ENCODE peak calls at places on chromosomes 3 and 15, in five cellular contexts. Y is HepG2, S is H1, Q is GM12878, D is NT2/D1. E is an unnamed sample.

GRCh38 chr3:38560284-38560683 is 64.1 kb downstream of the EXOG start:
- DNase-seq in Y (no peak), Q (no peak), S (no peak), D (no peak), E (no peak)

GRCh38 chr3:46946856-46947544 is 29.5 kb downstream of the CCDC12 start:
- DNase-seq in Y (peak), S (no peak), D (no peak), Q (no peak), E (no peak)

GRCh38 chr3:77081240-77081661 is 41.4 kb downstream of the ROBO2 start:
- DNase-seq in D (no peak), Q (no peak), Y (no peak), S (no peak), E (peak)

GRCh38 chr3:71537211-71537611 is 46.3 kb downstream of the FOXP1 start:
- DNase-seq in Y (no peak), Q (no peak), S (no peak), D (no peak), E (no peak)

GRCh38 chr3:129162729-129163579 is 2.1 kb upstream of the ISY1 start:
- DNase-seq in S (no peak), Y (peak), Q (no peak), D (no peak), E (no peak)

GRCh38 chr3:33032937-33033336 is 64.0 kb downstream of the GLB1 start:
- DNase-seq in S (no peak), D (no peak), Y (no peak), Q (no peak), E (no peak)

GRCh38 chr15:47326934-47327333 is 390.4 kb upstream of the SEMA6D start:
- DNase-seq in S (no peak), Q (no peak), Y (no peak), D (no peak), E (no peak)

GRCh38 chr15:85036716-85037115 is 55.1 kb downstream of the PDE8A start:
- DNase-seq in Y (no peak), Q (no peak), D (no peak), S (no peak), E (no peak)

GRCh38 chr15:101026686-101027272 is 107.6 kb downstream of the LRRK1 start:
- DNase-seq in S (no peak), D (no peak), Q (no peak), Y (no peak), E (no peak)

GRCh38 chr3:70614111-70614510 is 301.7 kb upstream of the MDFIC2 start:
- DNase-seq in Y (no peak), S (no peak), Q (no peak), D (no peak), E (no peak)

GRCh38 chr3:29346828-29347227 is 66.0 kb downstream of the RBMS3 start:
- DNase-seq in Y (no peak), D (no peak), Q (no peak), S (no peak), E (no peak)

GRCh38 chr3:134933997-134934396 is 138.9 kb downstream of the EPHB1 start:
- DNase-seq in Y (no peak), S (no peak), Q (no peak), D (no peak), E (no peak)

GRCh38 chr3:112568642-112569041 is 6.8 kb downstream of the SLC35A5 start:
- DNase-seq in S (no peak), Q (no peak), Y (no peak), D (no peak), E (no peak)

GRCh38 chr3:127028766-127029520 is 46.0 kb downstream of the PLXNA1 start:
- DNase-seq in Q (no peak), Y (no peak), S (no peak), D (no peak), E (no peak)

GRCh38 chr3:39138804-39139415 is 14.5 kb downstream of the CSRNP1 start:
- DNase-seq in Q (no peak), Y (no peak), D (no peak), S (no peak), E (no peak)

GRCh38 chr3:184250167-184250828 is 826 bp downstream of the EEF1AKMT4 start:
- DNase-seq in D (peak), S (peak), Q (peak), Y (peak), E (peak)

GRCh38 chr3:114078126-114078525 is 21.6 kb downstream of the QTRT2 start:
- DNase-seq in D (no peak), Q (no peak), S (no peak), Y (no peak), E (no peak)

GRCh38 chr15:82570721-82571519 is 30.7 kb upstream of the RPS17 start:
- DNase-seq in D (no peak), Q (no peak), S (no peak), Y (no peak), E (no peak)

GRCh38 chr3:72427575-72427974 is 420.7 kb downstream of the SHQ1 start:
- DNase-seq in Y (no peak), Q (no peak), S (no peak), D (no peak), E (no peak)

GRCh38 chr3:129323651-129324294 is 45.1 kb downstream of the HMCES start:
- DNase-seq in D (no peak), Q (no peak), Y (no peak), S (no peak), E (no peak)

GRCh38 chr3:184167786-184168185 is 6.9 kb upstream of the AP2M1 start:
- DNase-seq in D (no peak), S (no peak), Q (no peak), Y (no peak), E (no peak)

GRCh38 chr3:120153294-120153693 is 59.0 kb upstream of the GSK3B start:
- DNase-seq in Q (no peak), S (no peak), D (no peak), Y (no peak), E (no peak)

GRCh38 chr3:86996261-86996955 is 5.5 kb upstream of the VGLL3 start:
- DNase-seq in D (no peak), S (no peak), Y (no peak), Q (no peak), E (no peak)

GRCh38 chr3:54358969-54359648 is 236.8 kb downstream of the CACNA2D3 start:
- DNase-seq in S (no peak), D (no peak), Y (no peak), Q (no peak), E (no peak)

GRCh38 chr15:100284701-100285100 is 57.1 kb downstream of the ADAMTS17 start:
- DNase-seq in Y (no peak), Q (no peak), D (no peak), S (no peak), E (no peak)

GRCh38 chr3:70811880-70812279 is 499.4 kb upstream of the MDFIC2 start:
- DNase-seq in D (no peak), Y (no peak), S (no peak), Q (no peak), E (no peak)

GRCh38 chr3:63817209-63817608 is 1.9 kb upstream of the C3orf49 start:
- DNase-seq in Y (no peak), D (no peak), S (no peak), Q (no peak), E (no peak)

GRCh38 chr3:191303596-191303995 is 25.6 kb upstream of the CCDC50 start:
- DNase-seq in D (no peak), Y (no peak), Q (no peak), S (no peak), E (no peak)

GRCh38 chr3:89612027-89612426 is 504.6 kb downstream of the EPHA3 start:
- DNase-seq in Y (no peak), Q (no peak), D (no peak), S (no peak), E (no peak)

GRCh38 chr3:15645740-15646490 is 44.4 kb downstream of the BTD start:
- DNase-seq in S (no peak), D (no peak), Y (no peak), Q (no peak), E (no peak)

GRCh38 chr3:72143322-72143721 is 358.4 kb upstream of the PROK2 start:
- DNase-seq in Y (peak), Q (no peak), S (no peak), D (no peak), E (no peak)

GRCh38 chr15:62394079-62394478 is 229.0 kb upstream of the C2CD4B start:
- DNase-seq in Q (no peak), Y (no peak), S (no peak), D (no peak), E (no peak)

GRCh38 chr15:31268108-31268501 is 58.5 kb upstream of the KLF13 start:
- DNase-seq in Y (no peak), Q (no peak), S (no peak), D (no peak), E (no peak)

GRCh38 chr3:190064112-190064511 is 56.6 kb downstream of the P3H2 start:
- DNase-seq in D (no peak), S (no peak), Q (no peak), Y (no peak), E (no peak)

GRCh38 chr3:78913711-78914110 is 854.1 kb downstream of the ROBO1 start:
- DNase-seq in D (no peak), S (no peak), Y (no peak), Q (no peak), E (no peak)

GRCh38 chr3:123870033-123870432 is 14.1 kb downstream of the MYLK start:
- DNase-seq in Q (no peak), D (no peak), S (no peak), Y (no peak), E (no peak)

GRCh38 chr3:128698211-128699011 is 27.6 kb upstream of the RAB7A start:
- DNase-seq in Q (no peak), D (no peak), Y (no peak), S (no peak), E (no peak)

GRCh38 chr3:66195347-66195783 is 25.4 kb upstream of the SLC25A26 start:
- DNase-seq in S (peak), Q (no peak), Y (no peak), D (no peak), E (no peak)

GRCh38 chr15:70799667-70800450 is 36.5 kb upstream of the UACA start:
- DNase-seq in Q (no peak), S (no peak), Y (peak), D (no peak), E (no peak)

GRCh38 chr3:32510075-32510724 is 7.5 kb upstream of the CMTM6 start:
- DNase-seq in S (no peak), Y (peak), Q (no peak), D (peak), E (peak)

GRCh38 chr3:188760408-188760807 is 411.4 kb upstream of the TPRG1 start:
- DNase-seq in D (no peak), S (no peak), Q (no peak), Y (no peak), E (no peak)

GRCh38 chr3:188754286-188754685 is 417.5 kb upstream of the TPRG1 start:
- DNase-seq in Y (no peak), Q (no peak), D (no peak), S (no peak), E (no peak)

GRCh38 chr3:188759516-188760005 is 412.2 kb upstream of the TPRG1 start:
- DNase-seq in Q (no peak), S (no peak), Y (no peak), D (no peak), E (no peak)

GRCh38 chr3:188752850-188753249 is 418.9 kb upstream of the TPRG1 start:
- DNase-seq in D (no peak), Q (no peak), S (no peak), Y (no peak), E (no peak)

DNA sequence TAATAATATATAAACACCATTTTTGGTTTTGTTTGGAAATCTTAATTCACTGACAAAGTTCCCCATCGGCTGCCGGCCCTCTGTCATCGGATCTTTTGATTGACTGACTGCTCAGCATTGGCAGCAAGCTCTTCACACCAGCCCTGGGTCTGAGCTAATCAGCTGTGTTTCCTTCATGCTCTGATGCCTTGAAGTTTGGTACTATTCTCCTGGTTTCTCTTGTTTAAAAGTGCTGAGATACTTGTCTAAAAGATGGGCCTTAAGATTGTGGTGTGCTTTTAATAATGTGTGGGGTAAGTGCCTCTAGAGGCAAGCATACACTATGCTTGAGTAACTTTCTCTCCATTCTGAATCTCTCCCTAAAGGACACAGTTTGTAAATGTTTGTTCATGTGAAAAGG is 415.5 kb upstream of the TPRG1 start:
- DNase-seq in S (no peak), D (no peak), Y (no peak), Q (no peak), E (no peak)
- TF ChIP-seq SUZ12 in S (no peak), D (no peak), Y (no peak), Q (no peak), E (no peak)

GRCh38 chr3:13121553-13122001 is 48.3 kb upstream of the IQSEC1 start:
- DNase-seq in Q (no peak), Y (no peak), D (no peak), S (no peak), E (no peak)
- TF ChIP-seq SUZ12 in Q (no peak), Y (no peak), D (no peak), S (no peak), E (no peak)

GRCh38 chr3:51024121-51024520 is 349.4 kb downstream of the DOCK3 start:
- DNase-seq in D (no peak), Y (no peak), Q (no peak), S (no peak), E (no peak)

GRCh38 chr3:51024765-51025681 is 350.3 kb downstream of the DOCK3 start:
- DNase-seq in D (no peak), Q (no peak), S (no peak), Y (no peak), E (peak)
- TF ChIP-seq SUZ12 in D (no peak), Q (no peak), S (no peak), Y (no peak), E (no peak)

GRCh38 chr3:53287413-53287734 is 31.6 kb upstream of the TKT start:
- DNase-seq in D (no peak), Y (no peak), S (no peak), Q (no peak), E (no peak)
- TF ChIP-seq SUZ12 in D (no peak), Y (no peak), S (no peak), Q (no peak), E (no peak)

DNA sequence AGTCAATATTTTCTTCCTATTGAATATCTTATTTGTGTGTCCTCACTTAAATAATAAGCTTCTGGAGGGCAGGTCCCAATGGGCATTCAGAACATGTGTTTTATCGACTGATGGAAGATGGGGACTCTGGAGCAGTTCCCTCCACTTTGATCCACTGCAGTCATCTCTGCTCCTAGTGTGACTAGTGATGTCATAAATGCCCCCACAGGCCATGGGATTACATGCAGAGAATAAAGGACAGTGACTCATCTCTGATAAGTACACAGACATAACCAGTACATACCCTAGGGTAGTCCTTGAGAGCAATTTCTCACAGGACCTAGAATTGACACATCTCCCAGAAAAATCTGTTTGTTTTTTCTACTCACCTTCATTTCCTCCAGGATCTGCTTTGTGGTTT is 49.4 kb upstream of the FMN1 start:
- DNase-seq in Q (no peak), D (no peak), Y (peak), S (no peak), E (no peak)
- TF ChIP-seq SUZ12 in Q (no peak), D (no peak), Y (no peak), S (no peak), E (no peak)

DNA sequence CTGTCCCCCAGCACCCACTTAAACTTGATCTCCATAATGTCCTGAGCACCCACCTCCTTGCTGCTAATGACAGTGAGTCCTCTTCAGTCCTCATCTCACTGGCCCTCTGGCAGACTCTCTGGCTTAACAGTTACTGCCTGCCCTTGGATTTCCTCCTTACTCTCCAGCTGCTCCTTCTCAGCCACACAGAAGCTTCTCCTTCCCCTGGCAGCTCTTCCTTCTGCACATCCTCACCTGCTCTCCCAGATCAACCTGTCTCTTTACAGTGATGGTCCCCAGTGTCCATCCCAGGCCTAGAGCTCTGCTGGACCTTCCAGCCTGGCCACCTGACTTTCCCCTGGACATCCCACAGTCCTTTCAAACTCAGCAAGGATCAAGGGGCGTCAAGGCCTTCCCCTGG is 47.4 kb upstream of the SMAD3 start:
- DNase-seq in Q (no peak), D (no peak), Y (no peak), S (no peak), E (no peak)
- TF ChIP-seq SUZ12 in Q (no peak), D (no peak), Y (no peak), S (no peak), E (no peak)

GRCh38 chr15:87871130-87871737 is 385.3 kb downstream of the NTRK3 start:
- DNase-seq in D (no peak), Y (no peak), S (no peak), Q (no peak), E (no peak)

GRCh38 chr15:87866961-87867360 is 389.6 kb downstream of the NTRK3 start:
- DNase-seq in D (peak), Q (no peak), Y (no peak), S (no peak), E (no peak)

GRCh38 chr15:87873501-87873900 is 383.0 kb downstream of the NTRK3 start:
- DNase-seq in D (no peak), Y (no peak), S (no peak), Q (no peak), E (no peak)

GRCh38 chr15:87874896-87875661 is 381.5 kb downstream of the NTRK3 start:
- DNase-seq in Y (no peak), D (no peak), S (no peak), Q (no peak), E (no peak)

DNA sequence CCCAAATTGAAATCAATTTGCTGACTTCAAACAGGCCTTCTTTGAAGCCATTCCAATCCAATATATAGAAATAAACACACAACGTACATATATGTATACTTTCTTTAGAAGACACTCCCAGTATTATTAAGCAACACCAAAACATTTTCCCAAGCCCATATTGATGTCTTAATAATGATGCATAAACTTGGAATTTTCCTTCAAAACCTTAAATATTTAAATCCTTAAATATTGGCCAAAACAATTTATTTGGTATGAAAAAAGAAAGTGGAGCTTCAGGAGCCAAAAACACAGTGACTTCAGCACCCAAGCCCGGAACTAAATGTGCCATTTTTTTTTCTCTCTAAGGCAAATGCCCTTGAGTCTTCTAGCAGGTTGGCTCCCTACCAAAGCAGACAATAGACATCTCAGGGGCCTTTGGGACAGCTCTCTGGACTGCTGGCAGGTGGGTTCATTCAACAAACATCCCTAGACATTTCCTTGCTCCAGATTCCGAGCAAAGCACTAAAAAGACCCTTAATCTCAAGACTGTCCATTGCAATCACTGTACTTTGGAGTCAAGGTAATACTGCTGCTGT is 384.7 kb downstream of the NTRK3 start:
- DNase-seq in D (no peak), Y (no peak), S (no peak), Q (no peak), E (no peak)
- TF ChIP-seq SUZ12 in D (no peak), Y (no peak), S (no peak), Q (no peak), E (no peak)